ENCODE peak calls at places on chromosomes 6 and 20, in six cellular contexts. F is astrocyte, X is A549, V is heart right ventricle, A is uterus, Y is psoas muscle. T is an unnamed sample.

GRCh38 chr6:14729186-14729871 is 516.5 kb upstream of the JARID2 start:
- DNase-seq in F (no peak), X (no peak), V (no peak), A (no peak), Y (no peak), T (no peak)

GRCh38 chr6:157358287-157358686 is 22.7 kb upstream of the ZDHHC14 start:
- DNase-seq in F (no peak), X (no peak), V (no peak), A (no peak), Y (no peak), T (no peak)

GRCh38 chr6:136782021-136782770 is 10.1 kb downstream of the MAP3K5 start:
- DNase-seq in F (peak), X (no peak), V (no peak), A (no peak), Y (no peak), T (no peak)

GRCh38 chr6:43125119-43125518 is 46.0 kb upstream of the SRF start:
- DNase-seq in F (peak), X (no peak), V (no peak), A (peak), Y (no peak), T (no peak)

GRCh38 chr6:164150221-164150620 is 735.7 kb downstream of the QKI start:
- DNase-seq in F (no peak), X (no peak), V (no peak), A (no peak), Y (no peak), T (no peak)

GRCh38 chr6:22470454-22471368 is 98.7 kb upstream of the HDGFL1 start:
- DNase-seq in F (peak), X (peak), V (peak), A (peak), Y (no peak), T (no peak)

GRCh38 chr6:16321826-16322225 is 83.4 kb downstream of the GMPR start:
- DNase-seq in F (no peak), X (no peak), V (no peak), A (no peak), Y (no peak), T (no peak)

GRCh38 chr6:136809461-136809860 is 12.9 kb upstream of the PEX7 start:
- DNase-seq in F (no peak), X (no peak), V (no peak), A (no peak), Y (no peak), T (no peak)

GRCh38 chr6:148999921-149000589 is 253.2 kb downstream of the UST start:
- DNase-seq in F (peak), X (peak), V (peak), A (peak), Y (peak), T (no peak)

GRCh38 chr6:25279748-25280616 is 808 bp downstream of the CARMIL1 start:
- DNase-seq in F (no peak), X (peak), V (peak), A (peak), Y (no peak), T (no peak)

GRCh38 chr20:62454936-62455673 is 20.7 kb downstream of the GATA5 start:
- DNase-seq in F (no peak), X (no peak), V (no peak), A (no peak), Y (no peak), T (no peak)

GRCh38 chr6:119129148-119129967 is 50.9 kb upstream of the FAM184A start:
- DNase-seq in F (peak), X (peak), V (peak), A (no peak), Y (no peak), T (no peak)

GRCh38 chr20:41048475-41049242 is 20.0 kb downstream of the TOP1 start:
- DNase-seq in F (no peak), X (no peak), V (no peak), A (no peak), Y (no peak), T (no peak)

GRCh38 chr6:142014515-142014914 is 118.2 kb upstream of the GJE1 start:
- DNase-seq in F (peak), X (peak), V (no peak), A (no peak), Y (no peak), T (no peak)

GRCh38 chr6:156977527-156978291 is 200.5 kb downstream of the ARID1B start:
- DNase-seq in F (peak), X (no peak), V (peak), A (peak), Y (no peak), T (no peak)

GRCh38 chr20:1809121-1809520 is 86.1 kb upstream of the SIRPA start:
- DNase-seq in F (peak), X (peak), V (no peak), A (no peak), Y (no peak), T (no peak)

GRCh38 chr6:72524011-72524645 is 97.7 kb upstream of the KCNQ5 start:
- DNase-seq in F (no peak), X (no peak), V (no peak), A (no peak), Y (no peak), T (no peak)

GRCh38 chr6:111230351-111231077 is 143.2 kb downstream of the SLC16A10 start:
- DNase-seq in F (peak), X (no peak), V (no peak), A (no peak), Y (no peak), T (no peak)

GRCh38 chr6:124962617-124963415 is 579 bp downstream of the RNF217 start:
- DNase-seq in F (peak), X (peak), V (peak), A (peak), Y (peak), T (peak)

GRCh38 chr6:157769776-157770430 is 53.1 kb upstream of the SNX9 start:
- DNase-seq in F (no peak), X (no peak), V (no peak), A (no peak), Y (no peak), T (no peak)

GRCh38 chr6:152698692-152699091 is 995 bp downstream of the MYCT1 start:
- DNase-seq in F (no peak), X (no peak), V (no peak), A (no peak), Y (no peak), T (no peak)
- H3K27ac ChIP-seq in F (no peak), X (no peak), V (peak), A (peak), Y (peak), T (no peak)

DNA sequence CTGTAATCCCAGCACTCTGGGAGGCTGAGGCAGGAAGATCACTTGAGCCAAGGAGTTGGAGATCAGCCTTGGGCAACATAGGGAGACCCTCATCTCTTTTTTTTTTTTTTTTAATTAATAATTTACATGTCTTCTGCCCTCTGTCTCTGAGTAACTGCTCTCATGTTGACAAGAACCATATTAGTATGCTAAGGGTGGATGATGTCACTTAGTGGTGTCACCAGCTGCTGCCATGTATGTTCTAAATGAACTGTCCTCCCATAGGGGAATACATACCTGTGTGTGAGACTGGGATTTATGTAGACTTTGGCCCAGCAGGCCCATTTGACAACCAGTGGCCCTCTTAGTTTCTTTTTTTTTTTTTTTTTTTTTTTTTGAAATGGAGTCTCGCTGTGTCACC is 65.6 kb downstream of the SCAND1 start:
- DNase-seq in F (no peak), X (no peak), V (no peak), A (no peak), Y (no peak), T (no peak)
- H3K27ac ChIP-seq in F (no peak), X (peak), V (no peak), A (no peak), Y (peak), T (no peak)

GRCh38 chr6:48775157-48775556 is 664.2 kb upstream of the PTCHD4 start:
- DNase-seq in F (peak), X (no peak), V (no peak), A (no peak), Y (no peak), T (no peak)
- H3K27ac ChIP-seq in F (no peak), X (no peak), V (no peak), A (no peak), Y (no peak), T (no peak)

DNA sequence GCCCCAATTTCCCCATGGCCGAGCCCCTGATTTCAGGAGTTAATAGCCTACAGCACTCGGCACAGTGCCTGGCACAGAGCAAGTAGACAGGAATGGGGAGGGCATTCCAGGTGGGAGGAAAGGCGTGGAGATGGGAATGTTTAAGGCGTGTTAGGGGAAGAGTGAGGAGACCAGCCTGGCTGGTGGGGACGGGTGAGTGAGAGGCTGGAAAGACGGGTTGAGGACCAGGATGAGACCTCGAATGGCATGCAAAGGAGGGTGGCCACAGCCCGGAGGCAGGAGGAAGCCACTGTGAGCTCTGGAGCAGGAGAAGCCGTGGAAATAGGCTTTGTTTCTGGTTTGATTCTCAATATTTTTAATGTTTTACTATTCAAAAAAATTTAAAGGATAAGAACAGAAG is 49.5 kb downstream of the CEBPB start:
- DNase-seq in F (no peak), X (no peak), V (no peak), A (no peak), Y (no peak), T (no peak)
- H3K27ac ChIP-seq in F (no peak), X (no peak), V (no peak), A (no peak), Y (no peak), T (no peak)

GRCh38 chr20:35443003-35443402 is 5.0 kb upstream of the GDF5 start:
- DNase-seq in F (peak), X (no peak), V (no peak), A (no peak), Y (no peak), T (no peak)
- H3K27ac ChIP-seq in F (peak), X (peak), V (no peak), A (no peak), Y (no peak), T (no peak)

DNA sequence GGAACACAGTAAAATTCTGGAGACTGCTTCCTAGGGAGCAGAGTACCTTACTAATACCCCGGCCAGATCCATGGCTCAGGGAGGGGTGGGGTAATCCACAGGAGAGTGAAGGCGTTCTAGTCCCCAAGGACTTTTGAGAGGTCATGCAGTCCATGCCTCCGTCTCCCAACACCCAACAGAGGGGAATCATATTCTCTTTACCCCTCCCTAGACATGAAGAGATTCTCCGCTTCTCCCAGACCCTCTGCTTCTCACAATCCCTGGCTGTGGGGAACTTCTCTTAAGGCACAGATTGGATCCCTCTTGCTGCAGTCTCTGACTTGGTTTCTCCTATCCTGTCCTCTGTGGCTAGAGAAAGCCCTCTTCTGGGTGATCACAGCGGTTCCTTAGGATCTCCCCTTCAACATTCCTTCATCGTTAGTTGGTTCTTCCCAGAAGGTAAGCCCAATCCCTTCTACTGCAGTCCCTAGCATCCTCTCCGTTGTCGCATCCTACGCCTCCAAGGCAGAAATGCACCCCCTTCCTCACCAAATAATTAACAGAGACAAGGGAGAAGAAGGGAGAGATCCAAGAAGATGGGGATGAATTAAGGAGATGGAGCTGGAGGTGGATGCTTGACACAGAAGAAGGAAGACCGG is 571 bp downstream of the GGT7 start:
- DNase-seq in F (no peak), X (no peak), V (no peak), A (no peak), Y (no peak), T (no peak)
- H3K27ac ChIP-seq in F (no peak), X (peak), V (peak), A (peak), Y (peak), T (peak)

DNA sequence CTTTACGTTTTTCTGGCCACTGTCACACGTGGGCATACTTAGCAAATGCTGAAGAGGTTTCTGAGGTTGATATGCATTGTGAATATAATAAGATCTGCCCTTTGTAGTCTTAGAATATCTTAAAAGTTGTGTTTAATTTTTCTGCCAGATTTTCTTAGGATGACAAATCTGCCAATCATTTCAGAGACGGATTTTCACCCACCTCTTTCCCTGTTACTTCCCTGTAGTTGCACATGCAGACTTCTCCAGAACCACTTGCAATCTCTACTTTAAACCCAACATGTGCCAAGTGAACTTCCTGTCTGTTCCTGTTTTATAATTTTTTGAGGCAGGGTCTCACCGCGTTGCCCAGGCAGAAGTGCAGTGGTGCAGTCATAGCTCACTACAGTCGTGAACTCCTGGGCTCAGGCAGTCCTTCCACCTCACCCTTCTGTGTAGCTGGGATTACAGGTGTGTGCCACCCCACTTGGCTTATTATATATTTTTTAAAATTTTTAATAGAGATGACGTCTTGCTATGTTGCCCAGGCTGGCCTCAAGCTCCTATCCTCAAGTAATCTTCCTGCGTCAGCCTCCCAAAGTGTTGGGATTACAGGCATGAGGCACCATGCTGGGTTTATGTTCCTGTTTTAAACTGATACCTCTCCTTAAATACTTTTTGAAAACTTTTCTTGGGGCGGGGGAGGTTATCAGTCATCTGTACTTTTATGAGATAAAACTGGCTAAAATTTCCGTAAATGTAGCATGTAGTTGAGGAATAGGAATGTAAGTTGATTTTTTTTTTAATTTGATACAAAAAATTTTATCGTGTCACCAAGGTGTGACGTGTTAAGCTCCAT is 2.7 kb downstream of the IGF2R start:
- DNase-seq in F (no peak), X (no peak), V (no peak), A (no peak), Y (no peak), T (no peak)
- H3K27ac ChIP-seq in F (no peak), X (no peak), V (no peak), A (no peak), Y (peak), T (no peak)

GRCh38 chr6:6878921-6879585 is 228.7 kb upstream of the RREB1 start:
- DNase-seq in F (peak), X (no peak), V (no peak), A (no peak), Y (no peak), T (no peak)

GRCh38 chr6:6881438-6882267 is 226.1 kb upstream of the RREB1 start:
- DNase-seq in F (no peak), X (no peak), V (no peak), A (no peak), Y (no peak), T (no peak)

GRCh38 chr6:6882593-6882992 is 225.2 kb upstream of the RREB1 start:
- DNase-seq in F (no peak), X (no peak), V (no peak), A (no peak), Y (no peak), T (no peak)

GRCh38 chr6:6883011-6883410 is 224.8 kb upstream of the RREB1 start:
- DNase-seq in F (no peak), X (no peak), V (no peak), A (no peak), Y (no peak), T (no peak)

DNA sequence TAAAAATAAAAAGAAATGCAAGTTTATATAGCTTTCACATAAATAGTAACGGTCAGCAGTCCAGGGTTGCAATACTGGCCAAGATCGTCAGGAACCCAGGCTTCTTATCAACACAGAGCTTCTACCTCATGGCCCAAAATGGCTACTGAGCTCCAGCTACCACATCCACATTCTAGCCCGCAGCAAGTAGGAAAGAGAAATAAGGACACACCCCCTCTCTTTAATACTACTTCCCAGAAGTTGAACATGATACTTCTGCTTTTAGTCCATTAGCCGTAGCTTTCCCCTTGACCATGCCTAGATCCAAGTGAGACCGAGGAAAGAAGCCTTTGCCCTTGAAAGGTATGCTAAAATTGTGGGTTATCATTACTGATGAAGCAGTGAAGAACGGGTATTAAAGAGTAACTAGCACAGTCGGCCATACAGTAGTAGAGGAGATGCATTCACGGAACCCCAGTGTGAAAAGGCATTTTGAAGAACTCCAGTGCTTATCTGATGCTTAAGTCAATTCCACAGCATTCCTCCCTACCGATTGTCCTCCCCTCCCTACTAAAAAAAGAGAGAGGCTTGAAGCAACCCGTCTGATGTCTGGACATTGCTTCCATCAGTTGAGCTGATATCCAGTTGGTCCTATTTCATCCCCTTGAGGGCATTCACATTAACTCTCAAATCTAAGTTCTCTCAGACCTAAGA is 226.9 kb upstream of the RREB1 start:
- DNase-seq in F (no peak), X (no peak), V (no peak), A (no peak), Y (no peak), T (no peak)
- H3K27ac ChIP-seq in F (no peak), X (no peak), V (no peak), A (no peak), Y (no peak), T (no peak)

T was measured in substantia nigra.